ENCODE peak calls at places on chromosomes 2 and 18, in six cellular contexts. M, L, G, T, X and B are unnamed samples.
A peak's percentile ranks its signal among the peaks of the same experiment; 100 is the strongest.

GRCh38 chr2:232875256-232876070 is 5.4 kb downstream of the SNORC start:
- DNase-seq in M (no peak), L (peak; percentile 50), G (no peak), T (no peak), X (no peak), B (no peak)

GRCh38 chr18:60872434-60872833 is 460.8 kb upstream of the CDH20 start:
- DNase-seq in M (no peak), L (no peak), G (no peak), T (no peak), X (no peak), B (no peak)

GRCh38 chr18:27114842-27115241 is 70.3 kb downstream of the CHST9 start:
- DNase-seq in M (no peak), L (no peak), G (no peak), T (no peak), X (no peak), B (no peak)

GRCh38 chr2:205197468-205198129 is 484.7 kb upstream of the NRP2 start:
- DNase-seq in M (no peak), L (no peak), G (no peak), T (no peak), X (no peak), B (no peak)

GRCh38 chr2:96146151-96146880 is 1.1 kb upstream of the DUSP2 start:
- DNase-seq in M (no peak), L (peak; percentile 47), G (no peak), T (peak; percentile 93), X (peak; percentile 70), B (no peak)

GRCh38 chr18:38250981-38251380 is 685.4 kb upstream of the CELF4 start:
- DNase-seq in M (no peak), L (no peak), G (no peak), T (no peak), X (no peak), B (no peak)

GRCh38 chr2:172011814-172012580 is 12.2 kb downstream of the METAP1D start:
- DNase-seq in M (no peak), L (no peak), G (no peak), T (peak; percentile 50), X (no peak), B (no peak)

GRCh38 chr2:134258684-134259408 is 5.0 kb downstream of the MGAT5 start:
- DNase-seq in M (no peak), L (peak; percentile 34), G (no peak), T (no peak), X (no peak), B (no peak)

GRCh38 chr18:46311491-46311890 is 207.3 kb downstream of the HAUS1 start:
- DNase-seq in M (no peak), L (no peak), G (no peak), T (no peak), X (no peak), B (no peak)

GRCh38 chr2:71611247-71611646 is 157.9 kb downstream of the DYSF start:
- DNase-seq in M (peak; percentile 5), L (peak; percentile 2), G (no peak), T (no peak), X (no peak), B (no peak)

GRCh38 chr2:152284398-152284797 is 50.6 kb upstream of the FMNL2 start:
- DNase-seq in M (no peak), L (no peak), G (no peak), T (no peak), X (no peak), B (no peak)

GRCh38 chr2:152283392-152283791 is 51.6 kb upstream of the FMNL2 start:
- DNase-seq in M (no peak), L (no peak), G (no peak), T (no peak), X (no peak), B (no peak)

DNA sequence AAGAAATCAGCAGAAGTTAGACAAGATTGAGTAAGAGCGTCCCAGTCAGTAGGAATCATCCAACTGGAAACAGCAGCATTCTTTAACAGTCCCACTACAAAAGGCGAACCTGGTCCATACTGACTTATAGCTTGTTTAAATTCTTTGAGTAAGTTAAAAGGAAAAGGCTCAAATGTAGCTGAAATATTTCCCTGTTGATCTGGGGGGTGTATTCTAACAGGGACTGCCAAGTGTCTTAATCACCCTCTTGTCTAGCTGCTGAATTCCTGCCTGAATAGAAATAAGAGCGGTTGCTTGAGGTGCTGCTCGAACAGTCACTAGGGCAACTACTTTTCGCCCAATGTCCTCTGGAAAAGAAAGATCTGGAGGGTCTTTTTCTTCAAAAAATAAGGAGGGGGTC is 56.4 kb upstream of the FMNL2 start:
- DNase-seq in M (no peak), L (no peak), G (no peak), T (no peak), X (no peak), B (no peak)
- H3K4me3 ChIP-seq in M (no peak overlapping the region), L (no peak overlapping the region), G (no peak overlapping the region), T (no peak overlapping the region), X (no peak overlapping the region), B (no peak overlapping the region)

DNA sequence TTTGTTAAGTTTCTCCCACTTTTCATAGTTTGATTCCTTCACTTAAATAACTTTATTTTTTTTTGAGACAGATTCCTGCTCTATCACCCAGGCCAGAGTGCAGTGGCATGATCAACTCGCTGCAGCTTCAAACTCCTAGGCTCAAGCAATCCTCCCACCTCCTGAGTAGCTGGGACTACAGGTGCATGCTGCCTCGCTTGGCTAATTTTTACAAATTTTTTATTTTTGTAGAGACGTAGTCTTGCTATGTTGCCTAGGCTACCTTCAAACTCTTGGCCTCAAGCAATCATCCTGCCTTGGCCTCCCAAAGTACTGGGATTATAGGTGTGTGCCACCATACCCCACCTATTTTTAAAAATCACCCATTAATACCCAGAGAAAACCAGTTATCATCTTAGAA is 14.2 kb upstream of the WIPF1 start:
- DNase-seq in M (no peak), L (no peak), G (no peak), T (no peak), X (no peak), B (no peak)
- TF ChIP-seq POLR2A in M (no peak), L (no peak), G (no peak), T (no peak), X (no peak), B (no peak)

GRCh38 chr2:219459460-219460311 is 25.0 kb downstream of the SPEG start:
- DNase-seq in M (peak; percentile 60), L (peak; percentile 80), G (peak; percentile 40), T (peak; percentile 77), X (peak; percentile 62), B (no peak)
- H3K4me3 ChIP-seq in M (no peak overlapping the region), L (no peak overlapping the region), G (no peak overlapping the region), T (no peak overlapping the region), X (no peak overlapping the region), B (no peak overlapping the region)

DNA sequence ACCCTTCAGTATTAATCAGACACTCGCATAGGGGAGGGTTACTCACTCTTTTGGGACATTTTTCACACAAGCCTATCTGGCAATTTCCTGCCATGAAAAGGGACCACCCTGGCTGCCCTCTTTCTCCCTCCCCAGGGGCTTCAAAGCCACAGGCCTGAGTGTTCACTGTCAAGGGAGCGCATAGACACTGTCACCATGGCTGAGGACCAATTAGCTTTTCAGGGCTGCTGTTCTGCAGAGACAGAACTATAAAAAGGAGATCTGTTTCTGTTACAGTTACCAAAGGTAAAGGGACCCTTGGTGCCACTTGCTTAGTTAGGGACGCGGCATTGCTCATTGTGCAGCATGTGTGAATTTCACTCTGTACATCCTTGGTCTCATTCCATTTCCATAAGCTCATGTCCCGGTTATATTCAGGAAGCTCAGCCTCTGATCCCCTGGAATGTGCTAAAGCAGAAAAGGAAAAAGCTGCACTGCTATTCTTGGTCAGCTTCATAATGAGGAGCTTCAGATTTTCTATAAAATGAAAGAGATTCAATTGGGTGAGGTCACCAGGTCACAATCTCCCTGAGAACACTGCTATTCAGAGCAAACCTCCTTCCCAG is 55.5 kb upstream of the RNF152 start:
- DNase-seq in M (no peak), L (no peak), G (no peak), T (no peak), X (no peak), B (no peak)
- TF ChIP-seq POLR2A in M (no peak), L (no peak), G (no peak), T (no peak), X (no peak), B (no peak)

DNA sequence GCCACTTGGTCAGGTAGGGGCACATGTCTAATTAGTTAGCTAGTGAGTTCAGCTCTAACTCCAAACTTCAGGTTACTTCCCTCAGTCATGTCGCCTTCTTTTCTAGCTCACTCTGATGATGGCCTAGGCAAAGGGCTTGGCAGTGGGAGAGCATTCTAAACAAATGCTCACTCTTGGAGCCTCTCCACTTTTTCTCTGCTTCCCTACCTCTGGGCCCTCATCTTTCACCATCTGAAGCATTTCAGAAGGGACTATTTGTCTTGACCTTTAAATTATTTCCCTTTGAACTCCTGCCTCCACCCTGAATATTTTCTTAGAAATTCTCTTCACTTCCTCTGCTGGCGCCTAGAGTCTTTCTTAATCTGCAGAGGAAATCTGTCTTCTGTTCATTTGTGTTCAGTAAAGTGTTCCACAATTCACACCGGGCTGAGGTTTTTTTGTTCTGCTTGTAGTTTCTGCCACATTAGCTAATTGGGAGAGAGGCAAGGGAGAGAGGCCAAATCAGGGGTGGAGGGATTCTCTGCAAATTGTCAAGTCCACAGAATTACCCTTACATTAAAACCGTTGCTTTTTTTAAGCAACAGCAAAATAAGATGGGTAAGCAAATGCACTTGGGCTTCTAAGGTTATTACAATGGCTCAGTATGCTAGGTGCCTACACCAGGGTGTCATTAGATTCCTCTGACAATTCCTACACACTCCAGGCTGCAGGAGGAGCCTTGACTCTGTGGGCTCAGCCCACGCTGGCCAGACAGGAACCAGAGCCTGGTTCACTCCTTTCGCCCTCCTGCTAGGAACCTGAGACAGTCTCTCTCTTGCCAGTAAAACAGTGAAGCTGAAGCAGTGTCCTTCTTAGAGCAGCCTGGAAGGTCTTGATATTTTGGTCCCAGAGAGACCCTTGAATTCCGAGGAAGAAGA is 5.5 kb downstream of the MSGN1 start:
- DNase-seq in M (no peak), L (peak; percentile 61), G (no peak), T (no peak), X (no peak), B (no peak)
- H3K4me3 ChIP-seq in M (no peak overlapping the region), L (no peak overlapping the region), G (no peak overlapping the region), T (no peak overlapping the region), X (no peak overlapping the region), B (no peak overlapping the region)

GRCh38 chr2:170503563-170503962 is 211.6 kb upstream of the SP5 start:
- DNase-seq in M (no peak), L (no peak), G (no peak), T (no peak), X (no peak), B (no peak)
- TF ChIP-seq POLR2A in M (no peak), L (no peak), G (no peak), T (no peak), X (no peak), B (no peak)

DNA sequence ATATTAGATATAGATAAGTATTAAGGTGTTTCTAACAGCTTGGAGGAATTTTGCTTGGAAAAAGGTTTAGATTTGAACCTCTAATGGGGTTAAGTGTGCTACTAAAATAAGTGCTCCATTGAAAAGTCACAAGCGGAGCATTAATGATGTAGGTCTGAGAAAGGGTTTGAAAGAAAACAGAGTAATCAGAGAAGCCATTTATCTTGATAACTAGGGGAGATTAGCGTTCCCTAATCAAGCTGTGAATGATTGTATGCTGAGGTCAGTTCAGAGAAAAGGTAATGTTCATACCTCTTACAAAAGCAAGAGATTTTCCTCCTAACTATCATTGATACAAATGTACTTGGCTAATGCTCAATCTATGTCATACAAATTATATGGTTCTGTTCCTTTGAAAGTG is 1.5 kb downstream of the ARHGAP25 start:
- DNase-seq in M (no peak), L (no peak), G (no peak), T (no peak), X (no peak), B (no peak)
- H3K4me3 ChIP-seq in M (no peak overlapping the region), L (peak overlapping the region; percentile 1), G (peak overlapping the region; percentile 35), T (peak overlapping the region; percentile 75), X (no peak overlapping the region), B (peak overlapping the region; percentile 30)

GRCh38 chr2:174594451-174594850 is 3.2 kb downstream of the WIPF1 start:
- DNase-seq in M (no peak), L (no peak), G (no peak), T (no peak), X (no peak), B (no peak)
- TF ChIP-seq POLR2A in M (no peak), L (no peak), G (no peak), T (no peak), X (no peak), B (no peak)

GRCh38 chr2:5673861-5674240 is 18.3 kb upstream of the SOX11 start:
- DNase-seq in M (no peak), L (no peak), G (no peak), T (no peak), X (no peak), B (no peak)
- H3K4me3 ChIP-seq in M (no peak overlapping the region), L (peak overlapping the region; percentile 17), G (no peak overlapping the region), T (no peak overlapping the region), X (no peak overlapping the region), B (no peak overlapping the region)